ENCODE peak calls at places on chromosome 15, in seven cellular contexts. G is IMR-90; T is lung microvascular endothelial cell; R is Daoy; W is fibroblast of lung; O is stimulated activated CD4-positive, alpha-beta T cell treated with anti-CD3 and anti-CD28 coated beads, Interleukin-1b, Interleukin-23, amount 100 ng/mL, for 4 hours; L is cerebellum. D is an unnamed sample.

GRCh38 chr15:61910839-61911369 is 149.3 kb downstream of the VPS13C start:
- DNase-seq in G (peak), T (no peak), R (no peak), W (no peak), O (no peak), L (no peak), D (no peak)

GRCh38 chr15:32849769-32850668 is 132.2 kb downstream of the GREM1 start:
- DNase-seq in G (peak), T (no peak), R (peak), W (peak), O (no peak), L (no peak), D (peak)

GRCh38 chr15:81612631-81613030 is 238.6 kb upstream of the TMC3 start:
- DNase-seq in G (no peak), T (no peak), R (no peak), W (no peak), O (no peak), L (no peak), D (no peak)

GRCh38 chr15:25691544-25692430 is 171.3 kb downstream of the ATP10A start:
- DNase-seq in G (peak), T (no peak), R (no peak), W (no peak), O (no peak), L (peak), D (no peak)

GRCh38 chr15:39581501-39582285 is 814 bp downstream of the THBS1 start:
- DNase-seq in G (peak), T (peak), R (peak), W (peak), O (no peak), L (no peak), D (peak)

GRCh38 chr15:52262364-52262763 is 33.2 kb downstream of the MYO5C start:
- DNase-seq in G (no peak), T (peak), R (peak), W (peak), O (no peak), L (no peak), D (no peak)

GRCh38 chr15:26023231-26023630 is 160.1 kb upstream of the ATP10A start:
- DNase-seq in G (no peak), T (no peak), R (no peak), W (peak), O (no peak), L (no peak), D (no peak)

GRCh38 chr15:60829416-60829815 is 350.5 kb upstream of the ICE2 start:
- DNase-seq in G (no peak), T (no peak), R (no peak), W (no peak), O (no peak), L (no peak), D (peak)

GRCh38 chr15:70140543-70141375 is 43.0 kb upstream of the TLE3 start:
- DNase-seq in G (peak), T (peak), R (peak), W (peak), O (peak), L (no peak), D (no peak)

GRCh38 chr15:57537072-57537471 is 54.6 kb upstream of the MYZAP start:
- DNase-seq in G (peak), T (peak), R (peak), W (peak), O (no peak), L (no peak), D (peak)

GRCh38 chr15:68204776-68205557 is at the start of gene CALML4:
- DNase-seq in G (no peak), T (peak), R (peak), W (peak), O (no peak), L (peak), D (no peak)

GRCh38 chr15:59333401-59334062 is 39.1 kb downstream of the MYO1E start:
- DNase-seq in G (no peak), T (peak), R (no peak), W (no peak), O (no peak), L (no peak), D (no peak)

GRCh38 chr15:63353887-63354286 is 27.8 kb downstream of the CA12 start:
- DNase-seq in G (no peak), T (no peak), R (no peak), W (no peak), O (no peak), L (no peak), D (no peak)

GRCh38 chr15:93865610-93866009 is 365.8 kb upstream of the MCTP2 start:
- DNase-seq in G (no peak), T (no peak), R (no peak), W (no peak), O (no peak), L (no peak), D (no peak)

GRCh38 chr15:71344316-71344715 is 229.0 kb downstream of the THSD4 start:
- DNase-seq in G (no peak), T (no peak), R (no peak), W (no peak), O (no peak), L (no peak), D (no peak)

GRCh38 chr15:41928100-41928499 is 34.2 kb upstream of the SPTBN5 start:
- DNase-seq in G (no peak), T (no peak), R (no peak), W (no peak), O (no peak), L (no peak), D (no peak)

GRCh38 chr15:47196057-47196456 is 521.2 kb upstream of the SEMA6D start:
- DNase-seq in G (peak), T (peak), R (peak), W (peak), O (peak), L (peak), D (peak)

GRCh38 chr15:72766780-72767179 is 16.8 kb downstream of the ADPGK start:
- DNase-seq in G (no peak), T (no peak), R (no peak), W (no peak), O (no peak), L (no peak), D (no peak)

GRCh38 chr15:51162865-51163762 is 68.4 kb upstream of the TNFAIP8L3 start:
- DNase-seq in G (peak), T (peak), R (peak), W (peak), O (peak), L (peak), D (no peak)

GRCh38 chr15:24075420-24076089 is 388.4 kb upstream of the NDN start:
- DNase-seq in G (no peak), T (no peak), R (peak), W (no peak), O (no peak), L (no peak), D (no peak)

GRCh38 chr15:64997911-64998310 is 8.2 kb upstream of the SPG21 start:
- DNase-seq in G (no peak), T (no peak), R (no peak), W (no peak), O (no peak), L (no peak), D (no peak)

GRCh38 chr15:66096711-66097058 is 156.9 kb downstream of the MEGF11 start:
- DNase-seq in G (no peak), T (no peak), R (no peak), W (no peak), O (no peak), L (no peak), D (no peak)

GRCh38 chr15:58114812-58115211 is 23.4 kb upstream of the AQP9 start:
- DNase-seq in G (no peak), T (no peak), R (no peak), W (no peak), O (no peak), L (no peak), D (no peak)

GRCh38 chr15:84702961-84703482 is 12.9 kb downstream of the SEC11A start:
- DNase-seq in G (peak), T (peak), R (no peak), W (peak), O (no peak), L (peak), D (no peak)

GRCh38 chr15:64096486-64097431 is 977 bp downstream of the SNX1 start:
- DNase-seq in G (peak), T (peak), R (peak), W (peak), O (no peak), L (no peak), D (no peak)

GRCh38 chr15:40430271-40430805 is 10.4 kb upstream of the BAHD1 start:
- DNase-seq in G (peak), T (no peak), R (peak), W (peak), O (no peak), L (no peak), D (no peak)

GRCh38 chr15:64151727-64152506 is at the start of gene SNX22:
- DNase-seq in G (no peak), T (peak), R (peak), W (no peak), O (no peak), L (no peak), D (no peak)

GRCh38 chr15:59315914-59316428 is 56.7 kb downstream of the MYO1E start:
- DNase-seq in G (peak), T (no peak), R (peak), W (peak), O (no peak), L (no peak), D (peak)

GRCh38 chr15:49225572-49226281 is 55.7 kb downstream of the GALK2 start:
- DNase-seq in G (peak), T (peak), R (peak), W (peak), O (no peak), L (no peak), D (no peak)

GRCh38 chr15:51863131-51863530 is 33.7 kb downstream of the TMOD3 start:
- DNase-seq in G (no peak), T (no peak), R (no peak), W (no peak), O (no peak), L (peak), D (no peak)

GRCh38 chr15:33737687-33738606 is 230.3 kb upstream of the CHRM5 start:
- DNase-seq in G (peak), T (peak), R (peak), W (peak), O (no peak), L (peak), D (no peak)

GRCh38 chr15:56978898-56979662 is 60.6 kb downstream of the TCF12 start:
- DNase-seq in G (peak), T (no peak), R (no peak), W (peak), O (no peak), L (no peak), D (no peak)

GRCh38 chr15:80934761-80935221 is 54.8 kb downstream of the MESD start:
- DNase-seq in G (peak), T (no peak), R (peak), W (peak), O (no peak), L (no peak), D (no peak)

GRCh38 chr15:78072080-78072892 is 5.2 kb downstream of the TBC1D2B start:
- DNase-seq in G (peak), T (no peak), R (no peak), W (peak), O (no peak), L (no peak), D (peak)